ENCODE peak calls at places on chromosomes 13 and 19, in five cellular contexts. D, B, G, E and C are unnamed samples.

GRCh38 chr13:77637583-77637982 is 59.9 kb upstream of the SLAIN1 start:
- DNase-seq in B (no peak), E (no peak), D (no peak), G (no peak), C (no peak)

GRCh38 chr19:18173572-18174294 is at the start of gene IFI30:
- DNase-seq in D (peak), G (peak), B (peak), E (peak), C (no peak)

GRCh38 chr19:55647732-55648656 is at the start of gene CCDC106:
- DNase-seq in G (peak), D (peak), E (peak), B (no peak), C (peak)

GRCh38 chr19:5718579-5719273 is 1.2 kb downstream of the LONP1 start:
- DNase-seq in E (peak), D (peak), G (no peak), B (no peak), C (peak)

GRCh38 chr19:39341122-39341719 is 1.0 kb upstream of the SAMD4B start:
- DNase-seq in B (no peak), D (no peak), G (peak), E (peak), C (no peak)

GRCh38 chr13:73767191-73767741 is 366.9 kb downstream of the KLF12 start:
- DNase-seq in D (peak), B (no peak), G (no peak), E (no peak), C (no peak)

GRCh38 chr19:556611-557382 is 12.9 kb downstream of the GZMM start:
- DNase-seq in D (no peak), B (no peak), E (no peak), G (no peak), C (no peak)

GRCh38 chr19:43499042-43499441 is 5.5 kb downstream of the PHLDB3 start:
- DNase-seq in E (no peak), D (no peak), G (no peak), B (no peak), C (no peak)

GRCh38 chr19:15508035-15508710 is at the start of gene CYP4F22:
- DNase-seq in E (no peak), D (no peak), G (no peak), B (no peak), C (no peak)

GRCh38 chr13:38979891-38980627 is 10.6 kb downstream of the STOML3 start:
- DNase-seq in B (no peak), D (peak), G (no peak), E (no peak), C (no peak)

GRCh38 chr19:30423481-30423880 is 51.3 kb downstream of the ZNF536 start:
- DNase-seq in E (no peak), B (no peak), D (no peak), G (no peak), C (no peak)

DNA sequence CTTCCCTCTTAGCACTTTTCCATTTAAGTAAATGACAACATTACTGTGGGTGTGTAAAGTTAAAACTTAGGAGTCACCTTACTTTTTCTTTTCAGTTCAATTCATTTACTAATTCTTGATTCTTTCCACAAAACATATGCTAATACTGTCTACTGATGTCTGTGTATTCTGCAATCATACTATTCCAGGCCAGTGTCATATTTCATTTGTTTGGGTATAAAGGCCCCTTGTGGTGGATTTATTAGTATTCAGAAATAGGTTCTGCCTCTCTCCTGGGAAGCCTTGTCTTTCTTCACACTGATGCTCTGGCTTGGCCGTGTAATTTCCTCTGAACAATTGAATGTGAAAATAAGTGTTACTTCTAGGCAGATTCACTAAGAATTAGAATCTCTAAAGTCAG is 621.9 kb upstream of the SPRY2 start:
- DNase-seq in G (no peak), D (no peak), E (no peak), B (no peak), C (no peak)
- TF ChIP-seq CTCF in G (no peak), D (no peak), E (no peak), B (no peak), C (no peak)

GRCh38 chr19:50519006-50519575 is 5.4 kb upstream of the ASPDH start:
- DNase-seq in D (no peak), B (no peak), G (no peak), E (no peak), C (no peak)

GRCh38 chr19:50516859-50517703 is 3.4 kb upstream of the ASPDH start:
- DNase-seq in D (no peak), E (peak), B (no peak), G (no peak), C (no peak)

GRCh38 chr19:50517704-50518075 is 4.0 kb upstream of the ASPDH start:
- DNase-seq in D (no peak), G (no peak), B (no peak), E (peak), C (no peak)

GRCh38 chr19:50516456-50516855 is 2.7 kb upstream of the ASPDH start:
- DNase-seq in B (no peak), E (no peak), D (no peak), G (no peak), C (no peak)

DNA sequence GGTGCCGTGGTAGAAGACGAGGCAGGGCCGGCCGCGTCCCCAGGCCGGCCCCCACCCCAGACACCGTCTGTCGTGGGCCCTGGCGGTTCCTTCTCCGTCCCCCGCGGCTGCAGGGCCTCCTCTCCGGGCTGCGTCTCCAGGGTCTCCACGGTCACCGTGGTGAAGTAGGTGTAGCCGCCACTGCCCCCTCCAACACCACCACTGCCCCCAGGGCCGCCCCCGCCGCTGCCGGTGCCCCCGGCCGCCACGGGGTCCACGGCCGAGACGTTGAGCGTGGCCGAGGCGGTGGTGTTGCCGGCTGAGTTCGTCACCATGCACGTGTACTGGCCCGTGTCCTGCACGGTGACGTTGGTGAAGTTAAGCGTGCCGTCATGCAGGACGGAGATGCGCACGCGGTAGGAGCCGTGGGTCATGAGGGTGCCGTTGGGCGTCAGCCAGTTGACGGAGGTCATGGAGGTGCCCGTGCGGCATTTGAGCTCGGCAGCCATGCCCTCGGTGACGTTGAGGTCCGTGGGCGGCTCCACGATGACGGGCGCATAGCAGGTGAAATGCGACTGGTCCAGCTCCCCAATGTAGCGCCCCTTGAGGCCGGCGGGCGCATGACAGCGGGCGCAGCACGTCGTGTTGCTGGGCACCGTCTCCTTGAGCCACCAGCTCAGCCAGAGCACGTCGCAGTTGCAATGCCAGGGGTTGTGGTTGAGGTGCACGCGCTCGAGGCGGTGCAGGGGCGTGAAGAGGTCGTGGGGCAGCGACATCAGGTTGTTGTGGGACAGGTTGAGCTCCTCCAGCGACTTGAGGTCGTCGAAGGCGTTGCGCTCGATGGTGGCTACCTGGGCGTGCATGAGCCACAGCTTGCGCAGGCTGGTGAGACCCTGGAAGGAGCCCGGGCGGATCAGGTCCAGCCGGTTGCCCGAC is 4.6 kb upstream of the ASPDH start:
- DNase-seq in G (no peak), B (no peak), E (no peak), D (no peak), C (no peak)
- TF ChIP-seq CTCF in G (no peak), B (no peak), E (no peak), D (no peak), C (peak)

GRCh38 chr19:10551698-10552301 is 8.1 kb downstream of the ATG4D start:
- DNase-seq in B (no peak), G (no peak), D (peak), E (peak), C (peak)
- TF ChIP-seq CTCF in B (no peak), G (no peak), D (peak), E (no peak), C (peak)

GRCh38 chr19:35618857-35619256 is 6.3 kb downstream of the HAUS5 start:
- DNase-seq in D (no peak), G (no peak), B (no peak), E (no peak), C (no peak)
- TF ChIP-seq CTCF in D (no peak), G (no peak), B (no peak), E (no peak), C (peak)